ENCODE peak calls at places on chromosomes 6 and 20, in seven cellular contexts. One of them, this sample, is unnamed.

GRCh38 chr6:28988536-28989415 is 16.3 kb downstream of the ZNF311 start:
- ATAC-seq in natural killer cell: peak; percentile 91
- ATAC-seq in upper lobe of left lung: peak; percentile 67
- ATAC-seq in SK-N-SH treated with all-trans-retinoic acid at 6 μM for 48 hours: peak; percentile 17
- ATAC-seq in activated CD8-positive, alpha-beta T cell treated with anti-CD3 and anti-CD28 coated beads, Interleukin-2, amount 10 ng/mL, durations not matched to agents 7 days and 5 days: peak; percentile 90
- ATAC-seq in HepG2: no peak
- ATAC-seq in pancreas: peak; percentile 63
- ATAC-seq in this sample: peak; percentile 41

GRCh38 chr6:31126416-31127175 is 6.3 kb upstream of the CDSN start:
- ATAC-seq in HepG2: no peak
- ATAC-seq in upper lobe of left lung: no peak
- ATAC-seq in activated CD8-positive, alpha-beta T cell treated with anti-CD3 and anti-CD28 coated beads, Interleukin-2, amount 10 ng/mL, durations not matched to agents 7 days and 5 days: no peak
- ATAC-seq in natural killer cell: no peak
- ATAC-seq in pancreas: no peak
- ATAC-seq in SK-N-SH treated with all-trans-retinoic acid at 6 μM for 48 hours: no peak
- ATAC-seq in this sample: no peak

GRCh38 chr20:57586370-57586793 is 25.5 kb downstream of the PCK1 start:
- ATAC-seq in natural killer cell: no peak
- ATAC-seq in HepG2: peak; percentile 57
- ATAC-seq in upper lobe of left lung: no peak
- ATAC-seq in SK-N-SH treated with all-trans-retinoic acid at 6 μM for 48 hours: no peak
- ATAC-seq in pancreas: no peak
- ATAC-seq in activated CD8-positive, alpha-beta T cell treated with anti-CD3 and anti-CD28 coated beads, Interleukin-2, amount 10 ng/mL, durations not matched to agents 7 days and 5 days: no peak
- ATAC-seq in this sample: no peak

GRCh38 chr6:47527274-47527673 is 49.7 kb downstream of the CD2AP start:
- ATAC-seq in natural killer cell: no peak
- ATAC-seq in SK-N-SH treated with all-trans-retinoic acid at 6 μM for 48 hours: no peak
- ATAC-seq in upper lobe of left lung: no peak
- ATAC-seq in pancreas: no peak
- ATAC-seq in HepG2: no peak
- ATAC-seq in activated CD8-positive, alpha-beta T cell treated with anti-CD3 and anti-CD28 coated beads, Interleukin-2, amount 10 ng/mL, durations not matched to agents 7 days and 5 days: no peak
- ATAC-seq in this sample: no peak

GRCh38 chr6:14858808-14859207 is 387.1 kb upstream of the JARID2 start:
- ATAC-seq in HepG2: no peak
- ATAC-seq in activated CD8-positive, alpha-beta T cell treated with anti-CD3 and anti-CD28 coated beads, Interleukin-2, amount 10 ng/mL, durations not matched to agents 7 days and 5 days: no peak
- ATAC-seq in pancreas: no peak
- ATAC-seq in natural killer cell: no peak
- ATAC-seq in upper lobe of left lung: no peak
- ATAC-seq in SK-N-SH treated with all-trans-retinoic acid at 6 μM for 48 hours: no peak
- ATAC-seq in this sample: no peak

GRCh38 chr20:3090565-3090964 is 6.0 kb upstream of the AVP start:
- ATAC-seq in pancreas: no peak
- ATAC-seq in SK-N-SH treated with all-trans-retinoic acid at 6 μM for 48 hours: no peak
- ATAC-seq in natural killer cell: no peak
- ATAC-seq in activated CD8-positive, alpha-beta T cell treated with anti-CD3 and anti-CD28 coated beads, Interleukin-2, amount 10 ng/mL, durations not matched to agents 7 days and 5 days: no peak
- ATAC-seq in HepG2: no peak
- ATAC-seq in upper lobe of left lung: no peak
- ATAC-seq in this sample: no peak

GRCh38 chr20:51386586-51386985 is 155.9 kb downstream of the NFATC2 start:
- ATAC-seq in activated CD8-positive, alpha-beta T cell treated with anti-CD3 and anti-CD28 coated beads, Interleukin-2, amount 10 ng/mL, durations not matched to agents 7 days and 5 days: peak; percentile 74
- ATAC-seq in upper lobe of left lung: no peak
- ATAC-seq in pancreas: no peak
- ATAC-seq in natural killer cell: peak; percentile 88
- ATAC-seq in HepG2: no peak
- ATAC-seq in SK-N-SH treated with all-trans-retinoic acid at 6 μM for 48 hours: no peak
- ATAC-seq in this sample: no peak

GRCh38 chr6:760982-761955 is 68.3 kb upstream of the EXOC2 start:
- ATAC-seq in pancreas: no peak
- ATAC-seq in SK-N-SH treated with all-trans-retinoic acid at 6 μM for 48 hours: peak; percentile 81
- ATAC-seq in HepG2: no peak
- ATAC-seq in activated CD8-positive, alpha-beta T cell treated with anti-CD3 and anti-CD28 coated beads, Interleukin-2, amount 10 ng/mL, durations not matched to agents 7 days and 5 days: no peak
- ATAC-seq in upper lobe of left lung: no peak
- ATAC-seq in natural killer cell: no peak
- ATAC-seq in this sample: no peak

GRCh38 chr6:13457577-13457976 is 29.8 kb downstream of the GFOD1 start:
- ATAC-seq in natural killer cell: no peak
- ATAC-seq in SK-N-SH treated with all-trans-retinoic acid at 6 μM for 48 hours: no peak
- ATAC-seq in HepG2: no peak
- ATAC-seq in pancreas: no peak
- ATAC-seq in activated CD8-positive, alpha-beta T cell treated with anti-CD3 and anti-CD28 coated beads, Interleukin-2, amount 10 ng/mL, durations not matched to agents 7 days and 5 days: no peak
- ATAC-seq in upper lobe of left lung: peak; percentile 64
- ATAC-seq in this sample: peak; percentile 37

GRCh38 chr6:35453236-35453635 is 1.1 kb downstream of the FANCE start:
- ATAC-seq in pancreas: no peak
- ATAC-seq in SK-N-SH treated with all-trans-retinoic acid at 6 μM for 48 hours: no peak
- ATAC-seq in HepG2: no peak
- ATAC-seq in activated CD8-positive, alpha-beta T cell treated with anti-CD3 and anti-CD28 coated beads, Interleukin-2, amount 10 ng/mL, durations not matched to agents 7 days and 5 days: no peak
- ATAC-seq in upper lobe of left lung: no peak
- ATAC-seq in natural killer cell: no peak
- ATAC-seq in this sample: no peak

GRCh38 chr6:16836186-16836981 is 75.1 kb upstream of the ATXN1 start:
- ATAC-seq in SK-N-SH treated with all-trans-retinoic acid at 6 μM for 48 hours: peak; percentile 20
- ATAC-seq in upper lobe of left lung: peak; percentile 33
- ATAC-seq in HepG2: no peak
- ATAC-seq in pancreas: no peak
- ATAC-seq in activated CD8-positive, alpha-beta T cell treated with anti-CD3 and anti-CD28 coated beads, Interleukin-2, amount 10 ng/mL, durations not matched to agents 7 days and 5 days: no peak
- ATAC-seq in natural killer cell: peak; percentile 75
- ATAC-seq in this sample: no peak

GRCh38 chr6:149903938-149904611 is 6.2 kb upstream of the RAET1E start:
- ATAC-seq in SK-N-SH treated with all-trans-retinoic acid at 6 μM for 48 hours: no peak
- ATAC-seq in HepG2: peak; percentile 81
- ATAC-seq in natural killer cell: no peak
- ATAC-seq in upper lobe of left lung: no peak
- ATAC-seq in pancreas: no peak
- ATAC-seq in activated CD8-positive, alpha-beta T cell treated with anti-CD3 and anti-CD28 coated beads, Interleukin-2, amount 10 ng/mL, durations not matched to agents 7 days and 5 days: no peak
- ATAC-seq in this sample: no peak

GRCh38 chr20:46757754-46758678 is 48.6 kb downstream of the SLC2A10 start:
- ATAC-seq in SK-N-SH treated with all-trans-retinoic acid at 6 μM for 48 hours: peak; percentile 81
- ATAC-seq in pancreas: peak; percentile 87
- ATAC-seq in natural killer cell: peak; percentile 73
- ATAC-seq in HepG2: peak; percentile 64
- ATAC-seq in upper lobe of left lung: peak; percentile 78
- ATAC-seq in activated CD8-positive, alpha-beta T cell treated with anti-CD3 and anti-CD28 coated beads, Interleukin-2, amount 10 ng/mL, durations not matched to agents 7 days and 5 days: peak; percentile 61
- ATAC-seq in this sample: peak; percentile 63

GRCh38 chr6:15279047-15279661 is 33.3 kb downstream of the JARID2 start:
- ATAC-seq in pancreas: peak; percentile 9
- ATAC-seq in SK-N-SH treated with all-trans-retinoic acid at 6 μM for 48 hours: no peak
- ATAC-seq in HepG2: peak; percentile 86
- ATAC-seq in activated CD8-positive, alpha-beta T cell treated with anti-CD3 and anti-CD28 coated beads, Interleukin-2, amount 10 ng/mL, durations not matched to agents 7 days and 5 days: no peak
- ATAC-seq in natural killer cell: no peak
- ATAC-seq in upper lobe of left lung: no peak
- ATAC-seq in this sample: no peak

GRCh38 chr6:13472099-13472498 is 15.3 kb downstream of the GFOD1 start:
- ATAC-seq in natural killer cell: no peak
- ATAC-seq in upper lobe of left lung: no peak
- ATAC-seq in SK-N-SH treated with all-trans-retinoic acid at 6 μM for 48 hours: no peak
- ATAC-seq in activated CD8-positive, alpha-beta T cell treated with anti-CD3 and anti-CD28 coated beads, Interleukin-2, amount 10 ng/mL, durations not matched to agents 7 days and 5 days: no peak
- ATAC-seq in HepG2: no peak
- ATAC-seq in pancreas: no peak
- ATAC-seq in this sample: no peak

GRCh38 chr6:4020822-4021132 is 58.2 kb downstream of the FAM217A start:
- ATAC-seq in SK-N-SH treated with all-trans-retinoic acid at 6 μM for 48 hours: peak; percentile 1
- ATAC-seq in upper lobe of left lung: no peak
- ATAC-seq in natural killer cell: no peak
- ATAC-seq in pancreas: no peak
- ATAC-seq in activated CD8-positive, alpha-beta T cell treated with anti-CD3 and anti-CD28 coated beads, Interleukin-2, amount 10 ng/mL, durations not matched to agents 7 days and 5 days: no peak
- ATAC-seq in HepG2: peak; percentile 4
- ATAC-seq in this sample: no peak

GRCh38 chr6:98627129-98627775 is 207.1 kb upstream of the POU3F2 start:
- ATAC-seq in upper lobe of left lung: no peak
- ATAC-seq in natural killer cell: no peak
- ATAC-seq in pancreas: no peak
- ATAC-seq in activated CD8-positive, alpha-beta T cell treated with anti-CD3 and anti-CD28 coated beads, Interleukin-2, amount 10 ng/mL, durations not matched to agents 7 days and 5 days: no peak
- ATAC-seq in HepG2: no peak
- ATAC-seq in SK-N-SH treated with all-trans-retinoic acid at 6 μM for 48 hours: no peak
- ATAC-seq in this sample: no peak

GRCh38 chr20:16203091-16203490 is 370.2 kb downstream of the KIF16B start:
- ATAC-seq in HepG2: no peak
- ATAC-seq in SK-N-SH treated with all-trans-retinoic acid at 6 μM for 48 hours: no peak
- ATAC-seq in upper lobe of left lung: peak; percentile 11
- ATAC-seq in natural killer cell: no peak
- ATAC-seq in activated CD8-positive, alpha-beta T cell treated with anti-CD3 and anti-CD28 coated beads, Interleukin-2, amount 10 ng/mL, durations not matched to agents 7 days and 5 days: no peak
- ATAC-seq in pancreas: no peak
- ATAC-seq in this sample: no peak

GRCh38 chr6:117233146-117233545 is 32.2 kb upstream of the VGLL2 start:
- ATAC-seq in HepG2: peak; percentile 27
- ATAC-seq in pancreas: no peak
- ATAC-seq in SK-N-SH treated with all-trans-retinoic acid at 6 μM for 48 hours: no peak
- ATAC-seq in upper lobe of left lung: peak; percentile 77
- ATAC-seq in activated CD8-positive, alpha-beta T cell treated with anti-CD3 and anti-CD28 coated beads, Interleukin-2, amount 10 ng/mL, durations not matched to agents 7 days and 5 days: no peak
- ATAC-seq in natural killer cell: no peak
- ATAC-seq in this sample: no peak

GRCh38 chr20:62982124-62983075 is 24.4 kb downstream of the BHLHE23 start:
- ATAC-seq in upper lobe of left lung: no peak
- ATAC-seq in pancreas: no peak
- ATAC-seq in HepG2: no peak
- ATAC-seq in activated CD8-positive, alpha-beta T cell treated with anti-CD3 and anti-CD28 coated beads, Interleukin-2, amount 10 ng/mL, durations not matched to agents 7 days and 5 days: no peak
- ATAC-seq in natural killer cell: peak; percentile 19
- ATAC-seq in SK-N-SH treated with all-trans-retinoic acid at 6 μM for 48 hours: no peak
- ATAC-seq in this sample: no peak

This sample was measured in esophagus mucosa.